ENCODE peak calls at places on chromosome X, in five cellular contexts. T is tibial nerve, O is GM12892, X is stomach, E is uterus. Q is an unnamed sample.

GRCh38 chrX:78476701-78477100 is 149.3 kb upstream of the CYSLTR1 start:
- DNase-seq in E (no peak), T (no peak), O (no peak), X (no peak), Q (no peak)

GRCh38 chrX:121579016-121579760 is 531.8 kb downstream of the GLUD2 start:
- DNase-seq in O (no peak), E (no peak), X (no peak), T (no peak), Q (no peak)

GRCh38 chrX:71111141-71111843 is at the start of gene IL2RG:
- DNase-seq in T (no peak), E (no peak), X (peak), O (peak), Q (no peak)

GRCh38 chrX:110026099-110026844 is 23.4 kb downstream of the TMEM164 start:
- DNase-seq in X (peak), E (no peak), O (no peak), T (no peak), Q (no peak)

GRCh38 chrX:30196322-30196721 is 19.0 kb upstream of the MAGEB2 start:
- DNase-seq in O (no peak), E (no peak), T (no peak), X (no peak), Q (no peak)

GRCh38 chrX:40651620-40652223 is 4.4 kb upstream of the CXorf38 start:
- DNase-seq in T (peak), X (peak), O (no peak), E (peak), Q (no peak)

GRCh38 chrX:50606300-50606950 is 135.8 kb upstream of the DGKK start:
- DNase-seq in T (no peak), O (no peak), X (no peak), E (no peak), Q (no peak)

GRCh38 chrX:9352683-9353430 is 112.0 kb upstream of the TBL1X start:
- DNase-seq in E (no peak), O (no peak), X (peak), T (no peak), Q (no peak)

GRCh38 chrX:24216037-24216436 is 66.5 kb downstream of the ZFX start:
- DNase-seq in O (no peak), E (no peak), T (no peak), X (no peak), Q (no peak)

GRCh38 chrX:10001496-10001895 is 34.3 kb downstream of the CLDN34 start:
- DNase-seq in E (no peak), O (no peak), X (no peak), T (no peak), Q (no peak)

GRCh38 chrX:26376037-26376708 is 160.2 kb downstream of the MAGEB5 start:
- DNase-seq in T (no peak), O (no peak), X (no peak), E (no peak), Q (no peak)

GRCh38 chrX:34877451-34877850 is 65.1 kb upstream of the FAM47B start:
- DNase-seq in T (no peak), E (no peak), X (no peak), O (no peak), Q (no peak)

GRCh38 chrX:39204945-39205344 is 403.7 kb downstream of the MID1IP1 start:
- DNase-seq in E (no peak), X (no peak), O (no peak), T (no peak), Q (no peak)

GRCh38 chrX:15254852-15255251 is 15.0 kb downstream of the ASB9 start:
- DNase-seq in X (no peak), E (no peak), O (no peak), T (no peak), Q (no peak)

GRCh38 chrX:29662759-29663503 is 552.4 kb upstream of the MAGEB2 start:
- DNase-seq in T (no peak), X (no peak), E (no peak), O (no peak), Q (peak)

GRCh38 chrX:10841579-10841978 is 221.2 kb upstream of the MID1 start:
- DNase-seq in X (no peak), T (no peak), O (no peak), E (no peak), Q (no peak)

GRCh38 chrX:123736333-123736921 is 3.6 kb upstream of the THOC2 start:
- DNase-seq in T (no peak), O (no peak), X (no peak), E (no peak), Q (no peak)

GRCh38 chrX:104253567-104254441 is 929 bp downstream of the ESX1 start:
- DNase-seq in O (no peak), X (no peak), E (no peak), T (no peak), Q (no peak)

GRCh38 chrX:106692425-106693075 is 34.0 kb upstream of the RNF128 start:
- DNase-seq in X (no peak), E (no peak), O (no peak), T (no peak), Q (no peak)

GRCh38 chrX:44733931-44734330 is 109.9 kb upstream of the DUSP21 start:
- DNase-seq in T (no peak), E (no peak), X (no peak), O (no peak), Q (no peak)

GRCh38 chrX:150017868-150018267 is 79.6 kb upstream of the EOLA2 start:
- DNase-seq in T (no peak), O (no peak), E (no peak), X (no peak), Q (no peak)

DNA sequence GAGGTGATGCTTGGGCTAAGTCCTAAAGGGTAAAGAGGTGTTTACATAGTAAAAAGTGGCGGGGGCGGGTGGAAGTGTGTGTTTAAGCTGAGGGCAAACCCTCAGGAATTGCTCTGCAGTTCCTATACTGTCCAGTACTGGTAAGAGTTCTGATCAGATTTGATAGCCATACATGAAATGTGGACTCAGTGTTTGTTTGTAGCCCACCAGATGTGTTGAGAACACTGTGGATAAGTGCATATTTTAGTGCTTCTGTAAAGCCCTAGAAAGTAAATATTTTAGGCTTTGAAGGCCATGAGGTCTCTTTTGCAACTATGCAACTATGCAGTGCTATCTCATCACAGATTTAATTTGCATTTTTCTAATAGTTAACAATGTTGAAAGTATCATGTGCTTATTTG is 80.6 kb upstream of the EOLA2 start:
- DNase-seq in O (no peak), E (no peak), X (no peak), T (no peak), Q (no peak)
- TF ChIP-seq POLR2A in O (no peak), E (no peak), X (no peak), T (no peak), Q (no peak)

DNA sequence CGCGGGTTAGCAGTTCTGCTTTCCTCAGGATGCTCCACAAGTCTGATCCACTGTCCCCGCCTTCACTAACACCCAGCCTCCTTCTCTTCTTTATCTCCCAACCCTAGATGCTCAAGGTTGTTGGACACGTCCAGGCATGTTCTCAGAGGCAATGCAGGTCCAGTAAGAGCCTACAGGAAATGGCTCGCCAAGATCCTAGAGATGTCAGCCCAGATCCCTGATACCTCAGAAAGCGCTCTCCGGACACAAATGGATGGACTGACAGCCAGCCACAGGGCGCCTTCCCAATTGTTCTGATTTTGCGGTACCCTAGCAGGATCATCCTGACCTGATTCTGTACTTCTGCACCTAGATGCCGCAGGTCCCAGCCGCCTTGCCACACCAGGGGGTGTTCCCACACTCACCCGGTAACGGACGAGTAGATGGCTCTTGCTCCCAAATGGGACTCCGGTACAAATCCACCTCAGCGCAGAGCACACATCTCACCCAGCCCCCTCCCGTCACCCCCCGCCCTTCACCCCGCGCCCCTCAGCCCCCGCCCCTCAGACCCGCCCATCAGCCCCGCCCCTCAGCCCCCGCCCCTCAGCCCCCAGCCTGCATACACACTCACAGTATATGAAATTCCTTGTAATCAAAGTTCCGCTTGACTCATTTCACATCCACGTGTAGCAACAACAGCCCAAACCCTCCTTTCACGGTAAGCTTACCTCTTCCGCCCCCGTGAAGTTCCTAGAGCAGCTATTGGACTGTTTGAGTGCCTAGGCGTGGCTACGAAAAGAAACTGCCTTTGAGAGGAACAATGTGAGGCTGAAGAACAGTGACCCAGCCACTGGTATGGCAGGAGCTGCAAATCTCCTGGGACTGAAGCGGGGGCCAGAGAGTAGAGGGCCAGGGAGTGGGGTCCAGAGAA is at the start of gene EDA2R:
- DNase-seq in X (no peak), T (no peak), O (peak), E (peak), Q (peak)
- TF ChIP-seq POLR2A in X (no peak), T (no peak), O (peak), E (no peak), Q (peak)

GRCh38 chrX:48694776-48695523 is 1.6 kb upstream of the SUV39H1 start:
- DNase-seq in X (no peak), E (no peak), T (no peak), O (no peak), Q (no peak)

GRCh38 chrX:48695524-48695875 is 1.0 kb upstream of the SUV39H1 start:
- DNase-seq in T (no peak), E (no peak), X (no peak), O (no peak), Q (no peak)

GRCh38 chrX:48697182-48697727 is 721 bp downstream of the SUV39H1 start:
- DNase-seq in X (no peak), T (no peak), E (no peak), O (no peak), Q (peak)

GRCh38 chrX:48695925-48696300 is 621 bp upstream of the SUV39H1 start:
- DNase-seq in T (no peak), O (no peak), X (no peak), E (no peak), Q (no peak)

GRCh38 chrX:48696301-48697181 is at the start of gene SUV39H1:
- DNase-seq in O (peak), T (peak), E (peak), X (peak), Q (peak)
- TF ChIP-seq POLR2A in O (peak), T (peak), E (peak), X (no peak), Q (peak)

GRCh38 chrX:105323951-105324350 is 103.5 kb upstream of the TEX13A start:
- DNase-seq in X (no peak), E (no peak), O (no peak), T (no peak), Q (peak)
- TF ChIP-seq POLR2A in X (no peak), E (no peak), O (no peak), T (no peak), Q (no peak)

GRCh38 chrX:7219153-7219705 is 71.3 kb upstream of the PUDP start:
- DNase-seq in E (no peak), T (no peak), O (no peak), X (no peak), Q (no peak)

GRCh38 chrX:7218321-7219152 is 70.6 kb upstream of the PUDP start:
- DNase-seq in E (no peak), X (no peak), O (no peak), T (no peak), Q (no peak)

GRCh38 chrX:7215842-7216241 is 67.9 kb upstream of the PUDP start:
- DNase-seq in O (no peak), E (no peak), T (no peak), X (no peak), Q (no peak)

GRCh38 chrX:7214251-7214650 is 66.3 kb upstream of the PUDP start:
- DNase-seq in E (no peak), T (no peak), O (no peak), X (no peak), Q (no peak)

DNA sequence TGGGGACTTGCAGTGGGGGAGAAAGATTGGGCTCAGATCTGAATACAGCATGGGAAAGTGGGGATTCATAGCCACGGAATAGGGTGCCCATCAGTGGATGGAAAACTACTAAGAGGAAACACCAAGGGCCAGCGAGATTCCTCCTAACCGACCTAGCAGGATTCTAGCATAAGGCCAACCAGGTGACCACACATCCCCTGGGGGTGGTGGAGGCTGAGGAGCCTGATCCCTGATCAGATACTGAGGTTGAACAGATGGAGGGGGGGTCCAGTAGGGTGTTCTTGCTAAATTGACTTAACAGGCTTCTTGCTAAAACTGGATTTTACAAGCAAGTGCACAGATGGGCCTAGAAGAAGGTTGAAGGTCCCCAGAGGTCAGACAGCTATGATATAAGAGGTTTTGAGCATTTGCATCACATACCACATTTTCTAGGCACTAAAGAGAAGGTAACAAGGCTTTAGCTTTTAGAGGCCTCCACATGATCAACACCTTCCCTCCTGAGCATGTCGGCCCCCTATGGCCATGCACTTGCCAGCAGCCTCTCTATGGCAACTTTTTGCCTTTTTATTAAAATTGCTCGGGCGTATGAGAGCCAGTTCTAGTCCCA is 69.1 kb upstream of the PUDP start:
- DNase-seq in O (no peak), E (no peak), T (no peak), X (no peak), Q (no peak)
- TF ChIP-seq POLR2A in O (no peak), E (no peak), T (no peak), X (no peak), Q (no peak)

GRCh38 chrX:119570351-119570835 is 4.0 kb upstream of the UBE2A start:
- DNase-seq in E (no peak), X (no peak), O (no peak), T (no peak), Q (no peak)

GRCh38 chrX:119565110-119565663 is at the start of gene STEEP1:
- DNase-seq in X (peak), O (peak), E (peak), T (peak), Q (peak)
- TF ChIP-seq POLR2A in X (no peak), O (peak), E (no peak), T (peak), Q (peak)

GRCh38 chrX:153970398-153971123 is 1.1 kb downstream of the HCFC1 start:
- DNase-seq in T (no peak), O (no peak), X (no peak), E (peak), Q (no peak)
- TF ChIP-seq POLR2A in T (no peak), O (peak), X (no peak), E (no peak), Q (peak)

DNA sequence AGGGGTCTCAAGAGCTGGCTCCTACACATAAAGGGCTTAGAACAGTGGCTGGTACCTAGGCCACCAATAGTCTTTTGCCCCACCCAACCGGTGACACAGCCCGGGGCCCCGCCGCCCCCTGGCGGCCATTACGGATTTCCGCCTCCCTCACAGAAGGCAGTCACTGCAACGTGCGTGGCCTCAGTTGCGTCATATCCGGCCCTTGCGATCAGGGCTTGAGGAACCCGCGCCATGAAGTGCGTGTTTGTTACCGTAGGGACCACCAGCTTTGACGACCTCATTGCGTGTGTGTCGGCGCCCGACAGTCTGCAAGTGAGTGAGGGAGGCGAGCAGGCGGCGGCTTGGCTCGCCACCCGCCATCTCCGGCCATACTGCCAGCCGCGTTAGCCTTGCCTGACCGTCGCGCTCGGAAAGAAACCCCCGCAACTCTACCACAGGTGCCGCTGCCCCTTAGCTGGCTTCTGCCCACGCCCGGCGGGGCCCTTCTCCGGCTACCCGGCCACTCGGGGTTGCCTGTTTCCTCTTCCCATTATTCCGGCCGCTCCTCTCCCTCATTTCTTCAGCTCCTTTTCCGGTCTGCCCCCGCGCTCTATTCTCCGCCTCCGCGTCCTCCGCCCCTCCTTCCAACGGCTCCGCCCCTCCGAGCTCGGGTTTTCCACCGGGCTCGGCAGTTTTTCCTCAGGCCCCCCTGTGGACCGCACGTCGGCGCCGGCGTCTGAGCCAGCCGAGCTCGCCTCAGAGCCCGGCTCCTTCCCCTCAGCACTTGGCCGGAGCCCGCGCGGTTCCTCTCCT is at the start of gene ALG13:
- DNase-seq in E (peak), T (peak), X (peak), O (peak), Q (peak)
- TF ChIP-seq POLR2A in E (peak), T (peak), X (no peak), O (peak), Q (peak)